ENCODE peak calls at places on chromosomes 12 and 14, in six cellular contexts. One of them, this sample, is unnamed. For H3K4me1 and H3K27me3, the result is how much of the 10 kb centered on the place peaks cover.

GRCh38 chr12:50690923-50691322 is 73.0 kb upstream of the ATF1 start:
- DNase-seq in IMR-90: no peak
- DNase-seq in stomach: no peak
- DNase-seq in uterus: no peak
- DNase-seq in GM23338: no peak
- DNase-seq in lung: no peak
- DNase-seq in this sample: no peak

GRCh38 chr14:85061256-85061655 is 468.7 kb upstream of the FLRT2 start:
- DNase-seq in IMR-90: no peak
- DNase-seq in stomach: no peak
- DNase-seq in uterus: no peak
- DNase-seq in GM23338: no peak
- DNase-seq in lung: no peak
- DNase-seq in this sample: no peak

GRCh38 chr12:95721320-95721719 is 69.2 kb downstream of the NTN4 start:
- DNase-seq in IMR-90: peak
- DNase-seq in stomach: no peak
- DNase-seq in uterus: no peak
- DNase-seq in GM23338: peak
- DNase-seq in lung: no peak
- DNase-seq in this sample: no peak

GRCh38 chr12:26612203-26612602 is 220.8 kb downstream of the ITPR2 start:
- DNase-seq in IMR-90: no peak
- DNase-seq in stomach: no peak
- DNase-seq in uterus: no peak
- DNase-seq in GM23338: no peak
- DNase-seq in lung: no peak
- DNase-seq in this sample: no peak

GRCh38 chr12:74537126-74537706 is 419 bp upstream of the ATXN7L3B start:
- DNase-seq in IMR-90: peak
- DNase-seq in stomach: no peak
- DNase-seq in uterus: no peak
- DNase-seq in GM23338: peak
- DNase-seq in lung: no peak
- DNase-seq in this sample: no peak

GRCh38 chr14:61535470-61535869 is 159.8 kb upstream of the HIF1A start:
- DNase-seq in IMR-90: no peak
- DNase-seq in stomach: no peak
- DNase-seq in uterus: no peak
- DNase-seq in GM23338: no peak
- DNase-seq in lung: peak
- DNase-seq in this sample: no peak

GRCh38 chr14:52043690-52044089 is 25.2 kb downstream of the NID2 start:
- DNase-seq in IMR-90: peak
- DNase-seq in stomach: peak
- DNase-seq in uterus: no peak
- DNase-seq in GM23338: peak
- DNase-seq in lung: no peak
- DNase-seq in this sample: peak

GRCh38 chr12:124352839-124353238 is 57.9 kb downstream of the RFLNA start:
- DNase-seq in IMR-90: no peak
- DNase-seq in stomach: peak
- DNase-seq in uterus: peak
- DNase-seq in GM23338: no peak
- DNase-seq in lung: peak
- DNase-seq in this sample: no peak

GRCh38 chr14:39316844-39317553 is 83.3 kb downstream of the MIA2 start:
- DNase-seq in IMR-90: no peak
- DNase-seq in stomach: no peak
- DNase-seq in uterus: no peak
- DNase-seq in GM23338: no peak
- DNase-seq in lung: no peak
- DNase-seq in this sample: no peak

GRCh38 chr12:24919346-24920001 is 29.4 kb downstream of the BCAT1 start:
- DNase-seq in IMR-90: no peak
- DNase-seq in stomach: no peak
- DNase-seq in uterus: no peak
- DNase-seq in GM23338: no peak
- DNase-seq in lung: no peak
- DNase-seq in this sample: no peak

GRCh38 chr12:14701808-14702568 is 5.6 kb upstream of the GUCY2C start:
- DNase-seq in IMR-90: no peak
- DNase-seq in stomach: no peak
- DNase-seq in uterus: no peak
- DNase-seq in GM23338: no peak
- DNase-seq in lung: no peak
- DNase-seq in this sample: no peak

GRCh38 chr12:4154672-4155225 is 118.8 kb upstream of the CCND2 start:
- DNase-seq in IMR-90: no peak
- DNase-seq in stomach: no peak
- DNase-seq in uterus: no peak
- DNase-seq in GM23338: no peak
- DNase-seq in lung: no peak
- DNase-seq in this sample: no peak

GRCh38 chr14:93156693-93157369 is 27.9 kb downstream of the MOAP1 start:
- DNase-seq in IMR-90: no peak
- DNase-seq in stomach: no peak
- DNase-seq in uterus: no peak
- DNase-seq in GM23338: no peak
- DNase-seq in lung: no peak
- DNase-seq in this sample: no peak

GRCh38 chr12:120013659-120014380 is 24.8 kb downstream of the BICDL1 start:
- DNase-seq in IMR-90: no peak
- DNase-seq in stomach: no peak
- DNase-seq in uterus: no peak
- DNase-seq in GM23338: no peak
- DNase-seq in lung: no peak
- DNase-seq in this sample: peak

GRCh38 chr14:94680498-94681288 is 68.5 kb downstream of the SERPINA3 start:
- DNase-seq in IMR-90: no peak
- DNase-seq in stomach: no peak
- DNase-seq in uterus: no peak
- DNase-seq in GM23338: no peak
- DNase-seq in lung: no peak
- DNase-seq in this sample: no peak

GRCh38 chr12:11133162-11133561 is 1.3 kb downstream of the TAS2R30 start:
- DNase-seq in IMR-90: no peak
- DNase-seq in stomach: no peak
- DNase-seq in uterus: no peak
- DNase-seq in GM23338: no peak
- DNase-seq in lung: no peak
- DNase-seq in this sample: no peak

GRCh38 chr12:69904761-69905160 is 79.7 kb downstream of the MYRFL start:
- DNase-seq in IMR-90: peak
- DNase-seq in stomach: no peak
- DNase-seq in uterus: no peak
- DNase-seq in GM23338: no peak
- DNase-seq in lung: no peak
- DNase-seq in this sample: no peak

GRCh38 chr12:122023339-122024131 is 1.9 kb downstream of the BCL7A start:
- DNase-seq in IMR-90: peak
- DNase-seq in stomach: peak
- DNase-seq in uterus: peak
- DNase-seq in GM23338: peak
- DNase-seq in lung: peak
- DNase-seq in this sample: peak

GRCh38 chr14:68780358-68781160 is 12.3 kb downstream of the ZFP36L1 start:
- DNase-seq in IMR-90: peak
- DNase-seq in stomach: peak
- DNase-seq in uterus: peak
- DNase-seq in GM23338: no peak
- DNase-seq in lung: peak
- DNase-seq in this sample: no peak

GRCh38 chr14:101564819-101565698 is 3.8 kb downstream of the DIO3 start:
- DNase-seq in IMR-90: no peak
- DNase-seq in stomach: no peak
- DNase-seq in uterus: no peak
- DNase-seq in GM23338: peak
- DNase-seq in lung: no peak
- DNase-seq in this sample: no peak
- H3K4me3 ChIP-seq in IMR-90: no peak
- H3K4me3 ChIP-seq in stomach: peak
- H3K4me3 ChIP-seq in uterus: no peak
- H3K4me3 ChIP-seq in GM23338: peak
- H3K4me3 ChIP-seq in lung: no peak
- H3K4me3 ChIP-seq in this sample: no peak

GRCh38 chr14:106670006-106670405 is 1143.6 kb downstream of the TMEM121 start:
- DNase-seq in IMR-90: no peak
- DNase-seq in stomach: no peak
- DNase-seq in uterus: no peak
- DNase-seq in GM23338: no peak
- DNase-seq in lung: no peak
- DNase-seq in this sample: no peak
- H3K4me1 ChIP-seq in IMR-90: under half
- H3K4me1 ChIP-seq in stomach: under half
- H3K4me1 ChIP-seq in uterus: under half
- H3K4me1 ChIP-seq in GM23338: under half
- H3K4me1 ChIP-seq in lung: under half
- H3K4me1 ChIP-seq in this sample: under half

GRCh38 chr14:104342435-104343293 is 204.3 kb downstream of the KIF26A start:
- DNase-seq in IMR-90: no peak
- DNase-seq in stomach: peak
- DNase-seq in uterus: peak
- DNase-seq in GM23338: peak
- DNase-seq in lung: no peak
- DNase-seq in this sample: no peak
- H3K27me3 ChIP-seq in IMR-90: under half
- H3K27me3 ChIP-seq in stomach: under half
- H3K27me3 ChIP-seq in uterus: under half
- H3K27me3 ChIP-seq in GM23338: under half
- H3K27me3 ChIP-seq in lung: under half
- H3K27me3 ChIP-seq in this sample: under half

GRCh38 chr12:19243577-19243976 is 114.0 kb downstream of the PLEKHA5 start:
- DNase-seq in IMR-90: no peak
- DNase-seq in stomach: no peak
- DNase-seq in uterus: no peak
- DNase-seq in GM23338: no peak
- DNase-seq in lung: no peak
- DNase-seq in this sample: no peak

GRCh38 chr12:19238520-19238919 is 109.0 kb downstream of the PLEKHA5 start:
- DNase-seq in IMR-90: no peak
- DNase-seq in stomach: no peak
- DNase-seq in uterus: no peak
- DNase-seq in GM23338: no peak
- DNase-seq in lung: no peak
- DNase-seq in this sample: no peak

GRCh38 chr12:19239046-19239445 is 109.5 kb downstream of the PLEKHA5 start:
- DNase-seq in IMR-90: no peak
- DNase-seq in stomach: no peak
- DNase-seq in uterus: no peak
- DNase-seq in GM23338: no peak
- DNase-seq in lung: no peak
- DNase-seq in this sample: no peak

GRCh38 chr12:19236656-19237055 is 107.1 kb downstream of the PLEKHA5 start:
- DNase-seq in IMR-90: peak
- DNase-seq in stomach: no peak
- DNase-seq in uterus: no peak
- DNase-seq in GM23338: no peak
- DNase-seq in lung: no peak
- DNase-seq in this sample: no peak

DNA sequence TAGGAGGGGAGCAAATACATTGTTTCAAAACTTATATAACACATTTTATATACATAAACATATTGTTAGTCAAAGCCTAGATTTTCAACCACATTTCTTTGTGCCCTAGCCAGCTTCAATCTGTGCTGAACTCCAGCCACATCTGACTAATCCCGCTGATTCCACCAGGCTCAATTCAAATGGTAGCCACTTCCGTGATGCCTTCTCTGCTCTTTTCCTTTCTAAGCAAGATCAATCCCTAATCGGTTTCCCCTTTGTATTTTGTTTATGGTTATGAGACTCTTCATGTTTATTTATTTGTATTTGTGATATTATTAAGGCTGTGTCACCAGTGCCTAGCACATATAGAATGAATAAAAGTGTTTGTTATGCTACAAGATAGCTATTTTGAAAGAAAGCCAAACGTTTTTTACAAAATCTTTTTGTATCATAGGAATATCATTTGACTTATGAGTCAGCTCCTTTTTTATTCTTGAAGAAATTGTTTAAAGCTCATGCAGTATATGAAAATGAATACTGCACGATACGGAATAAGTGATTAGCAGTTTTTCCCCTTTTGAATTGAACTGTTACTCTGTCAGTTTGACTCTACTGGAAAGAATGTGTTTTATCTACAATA is 110.2 kb downstream of the PLEKHA5 start:
- DNase-seq in IMR-90: peak
- DNase-seq in stomach: no peak
- DNase-seq in uterus: no peak
- DNase-seq in GM23338: no peak
- DNase-seq in lung: no peak
- DNase-seq in this sample: no peak
- H3K4me3 ChIP-seq in IMR-90: no peak
- H3K4me3 ChIP-seq in stomach: no peak
- H3K4me3 ChIP-seq in uterus: no peak
- H3K4me3 ChIP-seq in GM23338: no peak
- H3K4me3 ChIP-seq in lung: no peak
- H3K4me3 ChIP-seq in this sample: no peak

GRCh38 chr12:31629756-31630732 is 29.4 kb upstream of the ETFBKMT start:
- DNase-seq in IMR-90: peak
- DNase-seq in stomach: peak
- DNase-seq in uterus: peak
- DNase-seq in GM23338: peak
- DNase-seq in lung: no peak
- DNase-seq in this sample: no peak

GRCh38 chr12:31633464-31633863 is 26.0 kb upstream of the ETFBKMT start:
- DNase-seq in IMR-90: no peak
- DNase-seq in stomach: no peak
- DNase-seq in uterus: no peak
- DNase-seq in GM23338: no peak
- DNase-seq in lung: no peak
- DNase-seq in this sample: no peak

GRCh38 chr12:31634620-31635019 is 24.9 kb upstream of the ETFBKMT start:
- DNase-seq in IMR-90: no peak
- DNase-seq in stomach: no peak
- DNase-seq in uterus: no peak
- DNase-seq in GM23338: no peak
- DNase-seq in lung: no peak
- DNase-seq in this sample: no peak
- H3K4me1 ChIP-seq in IMR-90: under half
- H3K4me1 ChIP-seq in stomach: under half
- H3K4me1 ChIP-seq in uterus: under half
- H3K4me1 ChIP-seq in GM23338: under half
- H3K4me1 ChIP-seq in lung: under half
- H3K4me1 ChIP-seq in this sample: under half

GRCh38 chr14:74243051-74243450 is 3.8 kb downstream of the VSX2 start:
- DNase-seq in IMR-90: no peak
- DNase-seq in stomach: no peak
- DNase-seq in uterus: no peak
- DNase-seq in GM23338: no peak
- DNase-seq in lung: no peak
- DNase-seq in this sample: no peak

GRCh38 chr14:74240794-74241610 is 1.8 kb downstream of the VSX2 start:
- DNase-seq in IMR-90: no peak
- DNase-seq in stomach: no peak
- DNase-seq in uterus: no peak
- DNase-seq in GM23338: peak
- DNase-seq in lung: no peak
- DNase-seq in this sample: no peak

GRCh38 chr14:74244115-74244514 is 4.9 kb downstream of the VSX2 start:
- DNase-seq in IMR-90: no peak
- DNase-seq in stomach: no peak
- DNase-seq in uterus: no peak
- DNase-seq in GM23338: peak
- DNase-seq in lung: no peak
- DNase-seq in this sample: no peak

GRCh38 chr14:74241611-74242005 is 2.4 kb downstream of the VSX2 start:
- DNase-seq in IMR-90: no peak
- DNase-seq in stomach: no peak
- DNase-seq in uterus: no peak
- DNase-seq in GM23338: no peak
- DNase-seq in lung: no peak
- DNase-seq in this sample: no peak

GRCh38 chr14:74242055-74243042 is 3.1 kb downstream of the VSX2 start:
- DNase-seq in IMR-90: no peak
- DNase-seq in stomach: no peak
- DNase-seq in uterus: no peak
- DNase-seq in GM23338: peak
- DNase-seq in lung: no peak
- DNase-seq in this sample: no peak
- H3K27me3 ChIP-seq in IMR-90: half or more
- H3K27me3 ChIP-seq in stomach: half or more
- H3K27me3 ChIP-seq in uterus: under half
- H3K27me3 ChIP-seq in GM23338: half or more
- H3K27me3 ChIP-seq in lung: under half
- H3K27me3 ChIP-seq in this sample: under half

This sample was measured in CD4-positive, CD25-positive, alpha-beta regulatory T cell.